ENCODE peak calls at places on chromosomes 6 and 20, in four cellular contexts. One of them, this sample, is unnamed.

GRCh38 chr20:46963196-46963529 is 68.5 kb downstream of the EYA2 start:
- DNase-seq in CD8-positive, alpha-beta T cell: no peak
- DNase-seq in GM12865: no peak
- DNase-seq in fibroblast of mammary gland: no peak
- DNase-seq in this sample: no peak

GRCh38 chr6:24194968-24195700 is 69.1 kb downstream of the NRSN1 start:
- DNase-seq in CD8-positive, alpha-beta T cell: no peak
- DNase-seq in GM12865: no peak
- DNase-seq in fibroblast of mammary gland: peak
- DNase-seq in this sample: no peak

GRCh38 chr20:33963756-33964155 is 30.0 kb upstream of the RALY start:
- DNase-seq in CD8-positive, alpha-beta T cell: no peak
- DNase-seq in GM12865: no peak
- DNase-seq in fibroblast of mammary gland: no peak
- DNase-seq in this sample: no peak

GRCh38 chr6:82363368-82364086 is at the start of gene TPBG:
- DNase-seq in CD8-positive, alpha-beta T cell: no peak
- DNase-seq in GM12865: peak
- DNase-seq in fibroblast of mammary gland: peak
- DNase-seq in this sample: peak

GRCh38 chr6:119355890-119356289 is 6.3 kb upstream of the MAN1A1 start:
- DNase-seq in CD8-positive, alpha-beta T cell: no peak
- DNase-seq in GM12865: no peak
- DNase-seq in fibroblast of mammary gland: no peak
- DNase-seq in this sample: no peak

GRCh38 chr20:22579711-22580697 is 4.4 kb downstream of the FOXA2 start:
- DNase-seq in CD8-positive, alpha-beta T cell: no peak
- DNase-seq in GM12865: no peak
- DNase-seq in fibroblast of mammary gland: no peak
- DNase-seq in this sample: no peak

GRCh38 chr20:47400685-47401084 is 44.2 kb upstream of the ZMYND8 start:
- DNase-seq in CD8-positive, alpha-beta T cell: no peak
- DNase-seq in GM12865: peak
- DNase-seq in fibroblast of mammary gland: no peak
- DNase-seq in this sample: no peak

GRCh38 chr6:26388441-26388840 is 5.5 kb downstream of the BTN2A2 start:
- DNase-seq in CD8-positive, alpha-beta T cell: no peak
- DNase-seq in GM12865: no peak
- DNase-seq in fibroblast of mammary gland: no peak
- DNase-seq in this sample: no peak

GRCh38 chr6:53335224-53335994 is 13.3 kb downstream of the ELOVL5 start:
- DNase-seq in CD8-positive, alpha-beta T cell: peak
- DNase-seq in GM12865: peak
- DNase-seq in fibroblast of mammary gland: no peak
- DNase-seq in this sample: no peak

GRCh38 chr6:119627908-119628669 is 278.5 kb upstream of the MAN1A1 start:
- DNase-seq in CD8-positive, alpha-beta T cell: no peak
- DNase-seq in GM12865: no peak
- DNase-seq in fibroblast of mammary gland: peak
- DNase-seq in this sample: peak

GRCh38 chr6:46781478-46782378 is 11.5 kb upstream of the MEP1A start:
- DNase-seq in CD8-positive, alpha-beta T cell: no peak
- DNase-seq in GM12865: peak
- DNase-seq in fibroblast of mammary gland: peak
- DNase-seq in this sample: peak

GRCh38 chr6:100877851-100878250 is 3.3 kb downstream of the ASCC3 start:
- DNase-seq in CD8-positive, alpha-beta T cell: no peak
- DNase-seq in GM12865: no peak
- DNase-seq in fibroblast of mammary gland: no peak
- DNase-seq in this sample: no peak

GRCh38 chr20:39855799-39856198 is 833.2 kb downstream of the MAFB start:
- DNase-seq in CD8-positive, alpha-beta T cell: no peak
- DNase-seq in GM12865: no peak
- DNase-seq in fibroblast of mammary gland: peak
- DNase-seq in this sample: peak

GRCh38 chr6:149012040-149012545 is 265.3 kb downstream of the UST start:
- DNase-seq in CD8-positive, alpha-beta T cell: no peak
- DNase-seq in GM12865: no peak
- DNase-seq in fibroblast of mammary gland: peak
- DNase-seq in this sample: peak

GRCh38 chr6:79801362-79801761 is 146.0 kb downstream of the ELOVL4 start:
- DNase-seq in CD8-positive, alpha-beta T cell: no peak
- DNase-seq in GM12865: no peak
- DNase-seq in fibroblast of mammary gland: no peak
- DNase-seq in this sample: no peak

GRCh38 chr6:16228043-16228442 is 10.3 kb upstream of the GMPR start:
- DNase-seq in CD8-positive, alpha-beta T cell: no peak
- DNase-seq in GM12865: no peak
- DNase-seq in fibroblast of mammary gland: no peak
- DNase-seq in this sample: no peak

GRCh38 chr20:45629496-45630100 is at the start of gene WFDC10A:
- DNase-seq in CD8-positive, alpha-beta T cell: no peak
- DNase-seq in GM12865: peak
- DNase-seq in fibroblast of mammary gland: peak
- DNase-seq in this sample: peak

GRCh38 chr20:19757487-19757972 is 528 bp upstream of the RIN2 start:
- DNase-seq in CD8-positive, alpha-beta T cell: no peak
- DNase-seq in GM12865: no peak
- DNase-seq in fibroblast of mammary gland: peak
- DNase-seq in this sample: peak

GRCh38 chr6:81806793-81807565 is 54.5 kb upstream of the TENT5A start:
- DNase-seq in CD8-positive, alpha-beta T cell: no peak
- DNase-seq in GM12865: no peak
- DNase-seq in fibroblast of mammary gland: no peak
- DNase-seq in this sample: no peak

GRCh38 chr6:76862966-76863365 is 600.3 kb downstream of the HTR1B start:
- DNase-seq in CD8-positive, alpha-beta T cell: no peak
- DNase-seq in GM12865: no peak
- DNase-seq in fibroblast of mammary gland: no peak
- DNase-seq in this sample: no peak

GRCh38 chr6:112571486-112571885 is 224.4 kb downstream of the RFPL4B start:
- DNase-seq in CD8-positive, alpha-beta T cell: no peak
- DNase-seq in GM12865: no peak
- DNase-seq in fibroblast of mammary gland: peak
- DNase-seq in this sample: peak

GRCh38 chr6:107618672-107619071 is 128.8 kb downstream of the SOBP start:
- DNase-seq in CD8-positive, alpha-beta T cell: peak
- DNase-seq in GM12865: peak
- DNase-seq in fibroblast of mammary gland: no peak
- DNase-seq in this sample: no peak

GRCh38 chr20:34680586-34680985 is 3.7 kb upstream of the PIGU start:
- DNase-seq in CD8-positive, alpha-beta T cell: no peak
- DNase-seq in GM12865: no peak
- DNase-seq in fibroblast of mammary gland: peak
- DNase-seq in this sample: no peak

DNA sequence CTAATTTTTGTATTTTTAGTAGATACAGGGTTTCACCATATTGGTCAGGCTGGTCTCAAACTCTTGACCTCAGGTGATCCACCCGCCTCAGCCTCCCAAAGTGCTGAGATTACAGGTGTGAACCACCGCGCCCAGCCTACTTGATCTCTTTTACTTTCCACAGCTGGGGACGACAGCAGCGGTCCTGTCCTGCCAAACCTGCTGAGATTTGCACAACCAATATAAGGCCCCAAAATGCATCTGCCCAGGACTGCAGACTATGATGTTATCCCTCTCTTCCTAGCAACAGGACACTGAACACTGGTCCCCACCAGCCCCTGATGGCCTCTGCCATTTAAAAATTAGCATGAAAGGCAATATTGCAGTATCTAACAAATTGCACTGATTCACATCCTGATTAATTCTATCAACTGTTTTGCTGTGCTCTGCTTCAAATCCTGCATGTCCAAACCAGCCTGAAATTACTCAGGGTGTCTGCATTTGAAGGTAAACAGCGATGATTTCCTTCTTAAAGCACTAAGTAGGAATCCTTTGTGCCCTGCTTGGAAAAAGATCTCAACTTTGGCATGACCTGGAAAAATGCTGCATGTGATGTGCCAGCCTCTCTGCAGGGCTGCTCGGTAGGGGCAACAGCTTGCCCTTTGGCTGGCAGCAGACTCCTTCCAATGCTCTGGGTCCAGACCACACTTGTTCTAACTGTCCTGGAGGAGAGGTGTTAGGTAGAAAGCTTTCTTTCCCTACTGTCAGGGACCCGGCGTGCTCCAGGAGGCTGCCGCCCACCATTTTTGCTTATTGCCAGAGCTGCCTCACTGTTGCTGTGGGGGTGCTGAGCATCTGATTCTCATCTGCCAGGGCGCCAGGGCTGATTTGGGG is 27.4 kb upstream of the PXDC1 start:
- DNase-seq in CD8-positive, alpha-beta T cell: no peak
- DNase-seq in GM12865: no peak
- DNase-seq in fibroblast of mammary gland: no peak
- DNase-seq in this sample: no peak
- H3K4me3 ChIP-seq in CD8-positive, alpha-beta T cell: no peak
- H3K4me3 ChIP-seq in GM12865: no peak
- H3K4me3 ChIP-seq in fibroblast of mammary gland: no peak
- H3K4me3 ChIP-seq in this sample: no peak

GRCh38 chr6:110769923-110770322 is 45.3 kb downstream of the CDK19 start:
- DNase-seq in CD8-positive, alpha-beta T cell: no peak
- DNase-seq in GM12865: no peak
- DNase-seq in fibroblast of mammary gland: no peak
- DNase-seq in this sample: no peak
- TF ChIP-seq CTCF in CD8-positive, alpha-beta T cell: no peak
- TF ChIP-seq CTCF in GM12865: no peak
- TF ChIP-seq CTCF in fibroblast of mammary gland: no peak
- TF ChIP-seq CTCF in this sample: no peak

GRCh38 chr6:34120953-34121675 is 24.8 kb downstream of the GRM4 start:
- DNase-seq in CD8-positive, alpha-beta T cell: no peak
- DNase-seq in GM12865: no peak
- DNase-seq in fibroblast of mammary gland: no peak
- DNase-seq in this sample: no peak
- H3K4me3 ChIP-seq in CD8-positive, alpha-beta T cell: no peak
- H3K4me3 ChIP-seq in GM12865: no peak
- H3K4me3 ChIP-seq in fibroblast of mammary gland: no peak
- H3K4me3 ChIP-seq in this sample: no peak

GRCh38 chr20:50788045-50788867 is 6.6 kb upstream of the BCAS4 start:
- DNase-seq in CD8-positive, alpha-beta T cell: no peak
- DNase-seq in GM12865: no peak
- DNase-seq in fibroblast of mammary gland: peak
- DNase-seq in this sample: peak
- TF ChIP-seq CTCF in CD8-positive, alpha-beta T cell: no peak
- TF ChIP-seq CTCF in GM12865: no peak
- TF ChIP-seq CTCF in fibroblast of mammary gland: peak
- TF ChIP-seq CTCF in this sample: peak

This sample was measured in astrocyte of the spinal cord.